ENCODE peak calls at places on chromosome 2, in five cellular contexts. X is mammary epithelial cell, R is PC-9, D is MCF 10A, F is fibroblast of the aortic adventitia. S is an unnamed sample.

GRCh38 chr2:178882666-178883440 is 75.6 kb upstream of the TTN start:
- DNase-seq in F (peak; percentile 97), X (peak; percentile 61), D (peak; percentile 71), R (no peak), S (no peak)

GRCh38 chr2:168323456-168324058 is 76.2 kb upstream of the STK39 start:
- DNase-seq in X (no peak), F (no peak), R (no peak), D (no peak), S (no peak)

GRCh38 chr2:129775941-129776653 is 203.4 kb upstream of the RAB6C start:
- DNase-seq in R (no peak), D (no peak), X (no peak), F (no peak), S (no peak)

GRCh38 chr2:86249176-86249842 is 50.1 kb downstream of the MRPL35 start:
- DNase-seq in D (peak; percentile 65), F (peak; percentile 84), R (no peak), X (peak; percentile 79), S (peak; percentile 58)

GRCh38 chr2:168058675-168059074 is 188.7 kb downstream of the STK39 start:
- DNase-seq in R (no peak), F (no peak), D (no peak), X (no peak), S (no peak)

GRCh38 chr2:19355931-19356544 is 2.4 kb downstream of the OSR1 start:
- DNase-seq in D (no peak), F (peak; percentile 56), X (peak; percentile 40), R (no peak), S (peak; percentile 33)

GRCh38 chr2:20015482-20016083 is 3.1 kb upstream of the MATN3 start:
- DNase-seq in X (peak; percentile 43), R (no peak), D (peak; percentile 68), F (peak; percentile 78), S (peak; percentile 61)

GRCh38 chr2:136284226-136285119 is 166.5 kb upstream of the CXCR4 start:
- DNase-seq in F (no peak), X (no peak), R (no peak), D (no peak), S (no peak)

GRCh38 chr2:28390857-28391563 is 1.6 kb upstream of the FOSL2 start:
- DNase-seq in X (peak; percentile 77), D (peak; percentile 83), F (no peak), R (peak; percentile 67), S (peak; percentile 44)

GRCh38 chr2:236661064-236661761 is 91.6 kb downstream of the ACKR3 start:
- DNase-seq in X (peak; percentile 70), F (peak; percentile 73), R (peak; percentile 54), D (peak; percentile 70), S (no peak)

GRCh38 chr2:118232391-118233255 is 144.4 kb downstream of the INSIG2 start:
- DNase-seq in F (no peak), D (no peak), R (no peak), X (no peak), S (no peak)

GRCh38 chr2:27029051-27029450 is 3.7 kb upstream of the TMEM214 start:
- DNase-seq in R (no peak), D (no peak), F (no peak), X (no peak), S (no peak)

GRCh38 chr2:199458806-199459285 is 1.1 kb upstream of the SATB2 start:
- DNase-seq in X (peak; percentile 68), R (peak; percentile 50), D (no peak), F (peak; percentile 47), S (peak; percentile 57)

GRCh38 chr2:204260906-204261305 is 284.4 kb upstream of the PARD3B start:
- DNase-seq in X (no peak), F (no peak), R (no peak), D (no peak), S (no peak)

GRCh38 chr2:110105608-110106467 is 9.8 kb downstream of the MALL start:
- DNase-seq in D (peak; percentile 84), R (peak; percentile 81), X (peak; percentile 96), F (peak; percentile 78), S (no peak)

GRCh38 chr2:106269591-106270291 is 75.6 kb upstream of the UXS1 start:
- DNase-seq in X (no peak), R (peak; percentile 4), D (peak; percentile 34), F (no peak), S (peak; percentile 55)

GRCh38 chr2:240208096-240208495 is 67.6 kb upstream of the OTOS start:
- DNase-seq in X (no peak), R (no peak), F (no peak), D (no peak), S (no peak)

GRCh38 chr2:188303363-188304031 is 11.8 kb downstream of the GULP1 start:
- DNase-seq in D (peak; percentile 39), X (peak; percentile 49), F (peak; percentile 41), R (no peak), S (no peak)

GRCh38 chr2:15674637-15675455 is 83.2 kb downstream of the DDX1 start:
- DNase-seq in X (peak; percentile 83), F (no peak), D (peak; percentile 84), R (peak; percentile 28), S (no peak)

GRCh38 chr2:120020554-120020953 is 7.7 kb downstream of the EPB41L5 start:
- DNase-seq in F (peak; percentile 7), D (no peak), X (no peak), R (no peak), S (no peak)

GRCh38 chr2:103268841-103269498 is 507.1 kb downstream of the TMEM182 start:
- DNase-seq in F (no peak), D (no peak), R (no peak), X (no peak), S (no peak)

GRCh38 chr2:176395273-176395854 is 126.1 kb downstream of the MTX2 start:
- DNase-seq in X (peak; percentile 39), D (peak; percentile 40), F (no peak), R (no peak), S (no peak)

DNA sequence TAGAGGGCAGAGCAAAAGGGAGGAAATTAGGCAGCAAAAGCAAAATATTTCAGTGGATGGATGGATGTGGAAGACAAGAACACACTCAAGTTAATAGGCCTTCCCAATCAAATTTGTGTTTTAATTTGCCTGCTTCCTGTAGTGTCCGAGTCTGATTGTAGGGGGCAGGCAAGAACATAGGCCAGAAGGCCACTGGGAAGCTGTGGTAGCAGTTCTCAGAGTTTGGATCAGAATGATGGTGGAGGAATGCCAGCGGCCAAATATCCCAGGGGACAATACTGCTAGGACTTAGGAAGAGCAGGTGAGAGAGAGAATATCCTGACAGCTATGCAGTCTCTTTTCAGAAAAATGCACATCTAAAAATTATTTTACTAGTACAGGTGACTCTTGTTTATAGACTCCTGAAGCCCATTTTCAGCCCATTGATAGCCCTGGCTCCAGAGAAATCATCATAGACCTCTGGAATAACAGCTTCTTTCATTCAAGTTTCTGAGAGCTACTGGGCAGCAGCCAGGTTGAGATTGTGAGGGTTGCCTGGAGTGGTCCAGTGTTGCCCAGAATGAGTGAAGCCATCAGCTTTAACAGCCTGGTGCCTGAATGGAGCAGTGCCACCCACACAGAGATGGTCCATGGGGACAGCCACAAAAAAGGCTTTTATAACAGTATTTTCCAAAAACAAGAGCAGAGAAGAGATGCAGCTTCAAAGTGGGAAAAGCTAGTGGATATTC is 19.1 kb upstream of the SERPINE2 start:
- DNase-seq in F (no peak), X (no peak), R (no peak), D (no peak), S (no peak)
- TF ChIP-seq CTCF in F (no peak), X (no peak), R (peak; percentile 23), D (no peak), S (no peak)

DNA sequence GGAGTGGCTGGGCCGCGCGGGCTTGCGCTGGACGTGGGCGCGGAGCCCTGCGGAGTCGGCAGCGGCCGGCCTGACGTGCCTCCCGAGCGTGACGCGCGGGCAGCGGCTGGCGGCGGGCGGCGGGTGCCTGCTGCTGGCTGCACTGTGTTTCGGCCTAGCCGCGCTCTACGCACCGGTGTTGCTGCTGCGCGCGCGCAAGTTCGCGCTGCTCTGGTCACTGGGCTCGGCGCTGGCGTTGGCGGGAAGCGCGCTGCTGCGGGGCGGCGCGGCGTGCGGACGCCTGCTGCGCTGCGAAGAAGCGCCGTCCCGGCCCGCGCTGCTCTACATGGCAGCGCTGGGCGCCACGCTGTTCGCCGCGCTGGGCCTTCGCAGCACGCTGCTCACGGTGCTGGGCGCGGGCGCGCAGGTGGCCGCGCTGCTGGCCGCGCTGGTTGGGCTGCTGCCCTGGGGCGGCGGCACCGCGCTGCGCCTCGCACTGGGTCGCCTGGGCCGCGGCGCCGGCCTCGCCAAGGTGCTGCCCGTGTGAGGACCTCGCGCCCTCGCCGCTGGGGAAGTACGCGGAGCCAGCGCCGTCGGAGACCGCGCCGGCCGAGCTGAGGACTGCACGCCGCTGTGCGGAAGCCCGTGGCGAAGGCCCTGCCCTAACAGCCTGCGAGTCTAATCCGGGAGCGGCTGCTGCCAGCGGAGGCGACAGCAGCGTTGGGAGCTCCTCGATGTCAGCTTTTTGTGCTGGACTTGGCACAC is 526 bp downstream of the SFT2D3 start:
- DNase-seq in R (peak; percentile 78), X (peak; percentile 64), F (peak; percentile 59), D (peak; percentile 61), S (peak; percentile 81)
- TF ChIP-seq CTCF in R (no peak), X (no peak), F (peak; percentile 32), D (no peak), S (no peak)

GRCh38 chr2:232315049-232315922 is 63.3 kb upstream of the ALPP start:
- DNase-seq in R (no peak), D (peak; percentile 93), X (peak; percentile 96), F (no peak), S (peak; percentile 68)
- TF ChIP-seq CTCF in R (no peak), D (peak; percentile 29), X (peak; percentile 54), F (no peak), S (no peak)

DNA sequence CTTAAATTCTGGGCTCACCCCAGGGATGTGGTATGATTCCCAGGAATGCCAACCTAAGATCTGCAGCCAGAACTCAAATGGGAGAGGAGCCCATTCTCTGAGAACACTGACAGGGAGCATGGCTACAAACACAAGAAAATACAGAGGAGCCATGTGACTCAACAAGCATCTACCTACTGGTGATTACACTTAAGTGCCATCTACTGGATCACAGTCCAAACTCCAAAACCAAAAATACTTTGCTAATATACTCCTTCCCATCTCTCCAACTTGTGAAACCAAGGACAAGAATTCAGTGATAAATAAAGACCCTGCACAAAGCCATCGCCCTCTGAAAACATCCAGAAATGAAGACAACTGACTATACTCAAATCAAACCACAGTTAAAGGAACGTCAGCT is 116.9 kb downstream of the NR4A2 start:
- DNase-seq in F (peak; percentile 2), X (no peak), R (no peak), D (no peak), S (no peak)
- TF ChIP-seq CTCF in F (no peak), X (peak; percentile 35), R (no peak), D (no peak), S (no peak)

GRCh38 chr2:233919319-233919718 is 2.1 kb downstream of the TRPM8 start:
- DNase-seq in X (no peak), D (no peak), R (no peak), F (no peak), S (no peak)

GRCh38 chr2:233917146-233917545 is at the start of gene TRPM8:
- DNase-seq in F (no peak), R (no peak), X (no peak), D (no peak), S (no peak)

GRCh38 chr2:233912799-233913423 is 4.3 kb upstream of the TRPM8 start:
- DNase-seq in X (peak; percentile 38), R (peak; percentile 54), F (peak; percentile 37), D (peak; percentile 42), S (no peak)

GRCh38 chr2:233919938-233920337 is 2.8 kb downstream of the TRPM8 start:
- DNase-seq in X (peak; percentile 71), D (peak; percentile 66), F (peak; percentile 27), R (no peak), S (no peak)

GRCh38 chr2:233915133-233915532 is 2.0 kb upstream of the TRPM8 start:
- DNase-seq in F (no peak), D (peak; percentile 14), R (peak; percentile 18), X (no peak), S (no peak)
- TF ChIP-seq CTCF in F (no peak), D (no peak), R (peak; percentile 50), X (peak; percentile 52), S (peak; percentile 6)

GRCh38 chr2:48251437-48252148 is 278.4 kb upstream of the STON1 start:
- DNase-seq in X (no peak), D (no peak), F (no peak), R (no peak), S (no peak)
- TF ChIP-seq CTCF in X (no peak), D (no peak), F (no peak), R (no peak), S (no peak)

S was measured in GM13976.